ENCODE peak calls at places on chromosomes 13 and 19, in four cellular contexts. B is activated T-helper 1 cell treated with anti-CD3 and anti-CD28 coated beads, Interleukin-2, amount 50 U/mL, for 16 hours; U is AG09309; G is stimulated activated CD8-positive, alpha-beta memory T cell treated with anti-CD3 and anti-CD28 coated beads, Interleukin-12 subunit alpha, Interleukin-12 subunit beta, amount 100 ng/mL, for 4 hours. Y is an unnamed sample.

GRCh38 chr13:110073982-110074381 is 233.0 kb downstream of the COL4A1 start:
- DNase-seq in G (no peak), U (no peak), B (no peak), Y (no peak)

GRCh38 chr13:108915095-108915633 is 285.8 kb downstream of the MYO16 start:
- DNase-seq in U (no peak), B (no peak), G (no peak), Y (no peak)

GRCh38 chr19:58361900-58362271 is 665 bp downstream of the ZNF497 start:
- DNase-seq in B (no peak), G (peak), U (no peak), Y (peak)

GRCh38 chr19:40646564-40647254 is 43.7 kb downstream of the NUMBL start:
- DNase-seq in B (no peak), U (no peak), G (no peak), Y (no peak)

GRCh38 chr19:30664358-30665058 is 292.3 kb downstream of the ZNF536 start:
- DNase-seq in B (no peak), G (no peak), U (no peak), Y (no peak)

GRCh38 chr19:2461751-2462634 is 5.2 kb upstream of the LMNB2 start:
- DNase-seq in G (peak), U (no peak), B (peak), Y (peak)

GRCh38 chr19:39379865-39380399 is 11.0 kb downstream of the PAF1 start:
- DNase-seq in U (no peak), B (no peak), G (no peak), Y (no peak)

GRCh38 chr19:10756791-10757190 is 38.9 kb downstream of the DNM2 start:
- DNase-seq in U (no peak), G (no peak), B (no peak), Y (no peak)

GRCh38 chr19:2180881-2181617 is 17.3 kb downstream of the DOT1L start:
- DNase-seq in G (no peak), B (no peak), U (no peak), Y (no peak)

GRCh38 chr19:2627319-2627829 is 75.1 kb downstream of the GNG7 start:
- DNase-seq in B (peak), U (peak), G (no peak), Y (no peak)

GRCh38 chr13:52615817-52616216 is 26.4 kb upstream of the HNRNPA1L2 start:
- DNase-seq in B (no peak), G (no peak), U (no peak), Y (no peak)

GRCh38 chr13:27666951-27667350 is 45.3 kb downstream of the POLR1D start:
- DNase-seq in U (no peak), B (no peak), G (no peak), Y (no peak)

GRCh38 chr13:32666990-32667571 is 80.8 kb downstream of the PDS5B start:
- DNase-seq in B (no peak), U (no peak), G (no peak), Y (no peak)